ENCODE peak calls at places on chromosomes 7 and 10, in seven cellular contexts. J, H, V, G, I, O and P are unnamed samples.

GRCh38 chr10:113493943-113494342 is 58.9 kb upstream of the HABP2 start:
- DNase-seq in J (no peak), H (no peak), V (no peak), G (no peak), I (no peak), O (no peak), P (no peak)

GRCh38 chr7:144454256-144455039 is 51.0 kb upstream of the NOBOX start:
- DNase-seq in J (no peak), H (peak; percentile 11), V (no peak), G (no peak), I (no peak), O (no peak), P (no peak)

GRCh38 chr7:82677493-82677892 is 233.9 kb upstream of the CACNA2D1 start:
- DNase-seq in J (no peak), H (no peak), V (no peak), G (no peak), I (no peak), O (no peak), P (no peak)

GRCh38 chr10:103546401-103546800 is 52.9 kb downstream of the NEURL1 start:
- DNase-seq in J (no peak), H (peak; percentile 7), V (no peak), G (no peak), I (no peak), O (no peak), P (no peak)

GRCh38 chr10:70958396-70958795 is 70.0 kb upstream of the PCBD1 start:
- DNase-seq in J (no peak), H (no peak), V (no peak), G (no peak), I (no peak), O (no peak), P (no peak)

GRCh38 chr10:98267894-98268693 is at the start of gene LOXL4:
- DNase-seq in J (peak; percentile 34), H (peak; percentile 89), V (peak; percentile 53), G (no peak), I (no peak), O (no peak), P (peak; percentile 52)

GRCh38 chr10:133275683-133276092 is 980 bp downstream of the ADAM8 start:
- DNase-seq in J (peak; percentile 16), H (no peak), V (no peak), G (no peak), I (no peak), O (no peak), P (peak; percentile 64)

GRCh38 chr7:31029674-31030073 is 22.4 kb upstream of the ADCYAP1R1 start:
- DNase-seq in J (no peak), H (no peak), V (no peak), G (no peak), I (no peak), O (no peak), P (no peak)

GRCh38 chr10:132519382-132520146 is 18.0 kb upstream of the INPP5A start:
- DNase-seq in J (no peak), H (no peak), V (no peak), G (no peak), I (no peak), O (no peak), P (no peak)

GRCh38 chr7:14836571-14837189 is 65.9 kb downstream of the DGKB start:
- DNase-seq in J (no peak), H (no peak), V (no peak), G (no peak), I (peak; percentile 53), O (no peak), P (no peak)

GRCh38 chr7:43568529-43568928 is 14.4 kb upstream of the STK17A start:
- DNase-seq in J (no peak), H (no peak), V (no peak), G (no peak), I (no peak), O (no peak), P (no peak)

GRCh38 chr10:92699518-92700272 is 9.9 kb downstream of the HHEX start:
- DNase-seq in J (peak; percentile 78), H (peak; percentile 73), V (no peak), G (no peak), I (peak; percentile 69), O (no peak), P (no peak)

GRCh38 chr7:154857728-154858681 is 144.9 kb downstream of the PAXIP1 start:
- DNase-seq in J (peak; percentile 47), H (no peak), V (no peak), G (no peak), I (no peak), O (no peak), P (no peak)

GRCh38 chr7:135232720-135233119 is 918 bp upstream of the STRA8 start:
- DNase-seq in J (peak; percentile 82), H (peak; percentile 57), V (no peak), G (no peak), I (peak; percentile 78), O (no peak), P (no peak)

GRCh38 chr7:98463837-98464557 is 63.1 kb upstream of the BAIAP2L1 start:
- DNase-seq in J (no peak), H (no peak), V (no peak), G (no peak), I (no peak), O (no peak), P (no peak)

GRCh38 chr7:151017953-151018420 is 6.3 kb downstream of the ATG9B start:
- DNase-seq in J (peak; percentile 90), H (peak; percentile 98), V (peak; percentile 82), G (no peak), I (peak; percentile 99), O (no peak), P (peak; percentile 76)

GRCh38 chr10:46091080-46091833 is 45.2 kb upstream of the MSMB start:
- DNase-seq in J (no peak), H (no peak), V (no peak), G (no peak), I (no peak), O (no peak), P (no peak)

GRCh38 chr7:108015740-108016139 is 12.8 kb upstream of the LAMB1 start:
- DNase-seq in J (no peak), H (no peak), V (no peak), G (peak; percentile 80), I (no peak), O (no peak), P (no peak)

DNA sequence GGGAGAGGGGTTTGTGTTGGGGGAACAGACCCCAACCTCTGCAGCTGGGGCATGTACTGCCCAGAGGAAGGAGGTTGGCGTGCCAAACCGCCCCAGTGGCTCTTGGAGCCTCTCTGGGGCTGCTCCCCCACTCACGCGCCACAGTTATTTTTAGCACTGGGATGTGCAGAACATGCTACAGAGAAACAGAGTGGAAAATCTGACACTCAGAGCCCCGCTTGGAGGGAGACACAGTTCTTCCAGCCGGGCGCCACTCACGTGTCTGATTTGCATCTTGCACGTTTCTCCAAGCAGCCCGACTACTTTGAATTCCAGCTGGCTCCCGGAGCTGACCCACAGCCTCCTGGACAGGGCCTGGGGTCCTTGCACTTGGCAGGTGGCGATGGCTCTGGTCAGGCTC is 182.0 kb downstream of the RPS24 start:
- DNase-seq in J (no peak), H (no peak), V (no peak), G (no peak), I (no peak), O (no peak), P (no peak)
- TF ChIP-seq TAF1 in J (no peak), H (no peak), V (no peak), G (no peak), I (no peak), O (no peak), P (no peak)

GRCh38 chr7:41969713-41970112 is 266.8 kb upstream of the INHBA start:
- DNase-seq in J (no peak), H (no peak), V (no peak), G (no peak), I (no peak), O (no peak), P (no peak)
- TF ChIP-seq TAF1 in J (no peak), H (no peak), V (no peak), G (no peak), I (no peak), O (no peak), P (no peak)

GRCh38 chr10:52484426-52485065 is 170.5 kb downstream of the DKK1 start:
- DNase-seq in J (no peak), H (no peak), V (no peak), G (no peak), I (no peak), O (no peak), P (no peak)

GRCh38 chr10:52491246-52492000 is 177.3 kb downstream of the DKK1 start:
- DNase-seq in J (no peak), H (no peak), V (no peak), G (no peak), I (no peak), O (no peak), P (no peak)

GRCh38 chr10:52486840-52487611 is 172.9 kb downstream of the DKK1 start:
- DNase-seq in J (no peak), H (no peak), V (no peak), G (no peak), I (no peak), O (no peak), P (no peak)

GRCh38 chr10:52485486-52485885 is 171.4 kb downstream of the DKK1 start:
- DNase-seq in J (no peak), H (no peak), V (no peak), G (no peak), I (no peak), O (no peak), P (no peak)

DNA sequence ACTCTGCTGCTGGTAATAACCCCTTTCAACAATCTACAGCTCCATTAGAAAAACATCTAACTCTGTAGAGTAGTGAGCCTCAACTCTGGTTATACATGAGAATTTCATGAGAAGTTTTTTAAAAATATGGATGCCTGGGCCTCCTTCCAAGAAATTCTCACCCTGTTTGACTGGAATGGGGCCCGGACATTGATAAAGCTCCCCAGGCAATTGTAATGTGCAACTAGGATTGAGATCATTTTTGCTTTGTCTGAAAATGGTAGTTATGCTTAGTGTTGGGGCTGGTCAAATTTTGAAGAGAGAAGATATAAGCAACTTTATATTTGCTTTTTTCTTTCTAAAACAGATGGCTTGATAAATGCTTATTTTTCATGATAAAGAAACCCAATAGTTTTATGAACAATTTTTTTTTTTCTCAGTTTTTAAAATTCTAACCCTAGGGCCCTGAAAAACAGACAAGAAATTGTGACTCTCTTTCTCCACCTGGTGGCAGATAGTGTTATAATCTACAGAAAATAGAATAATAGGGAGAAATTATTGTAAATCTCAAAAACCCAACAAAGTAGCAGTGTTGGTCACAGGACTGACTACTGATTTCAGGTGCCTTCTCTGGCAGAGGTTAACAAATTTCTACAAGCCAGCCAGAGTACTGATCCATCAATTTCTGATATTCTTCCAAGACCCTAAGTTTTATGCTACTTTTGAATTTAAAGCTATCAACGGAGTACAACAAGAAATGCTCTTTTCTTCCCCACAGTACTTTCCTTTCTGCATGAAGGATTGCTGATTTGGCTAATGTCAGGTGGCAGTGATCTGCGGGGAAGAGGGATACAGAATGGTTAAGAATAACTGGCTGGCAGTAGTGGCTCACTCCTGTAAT is 174.8 kb downstream of the DKK1 start:
- DNase-seq in J (peak; percentile 8), H (peak; percentile 38), V (no peak), G (peak; percentile 46), I (no peak), O (no peak), P (no peak)
- TF ChIP-seq TAF1 in J (no peak), H (no peak), V (no peak), G (no peak), I (no peak), O (no peak), P (no peak)

GRCh38 chr10:76922666-76923065 is 714.9 kb downstream of the KCNMA1 start:
- DNase-seq in J (no peak), H (no peak), V (no peak), G (no peak), I (no peak), O (no peak), P (no peak)

GRCh38 chr10:76920581-76920980 is 717.0 kb downstream of the KCNMA1 start:
- DNase-seq in J (no peak), H (no peak), V (no peak), G (no peak), I (no peak), O (no peak), P (no peak)

GRCh38 chr10:76926006-76926405 is 711.6 kb downstream of the KCNMA1 start:
- DNase-seq in J (no peak), H (no peak), V (no peak), G (no peak), I (no peak), O (no peak), P (no peak)
- TF ChIP-seq TAF1 in J (no peak), H (no peak), V (no peak), G (no peak), I (no peak), O (no peak), P (no peak)